ENCODE peak calls at places on chromosome 22, in nine cellular contexts. One of them, this sample, is unnamed.

GRCh38 chr22:27241430-27242110 is 560.0 kb downstream of the MN1 start:
- DNase-seq in PC-9: no peak
- DNase-seq in epithelial cell of proximal tubule: no peak
- DNase-seq in astrocyte of the spinal cord: peak
- DNase-seq in BJ: no peak
- DNase-seq in fibroblast of lung: peak
- DNase-seq in epithelial cell of esophagus: no peak
- DNase-seq in retinal pigment epithelial cell: peak
- DNase-seq in SJSA1: no peak
- DNase-seq in this sample: no peak

GRCh38 chr22:41975299-41976069 is 6.2 kb downstream of the SEPTIN3 start:
- DNase-seq in PC-9: no peak
- DNase-seq in epithelial cell of proximal tubule: no peak
- DNase-seq in astrocyte of the spinal cord: no peak
- DNase-seq in BJ: no peak
- DNase-seq in fibroblast of lung: no peak
- DNase-seq in epithelial cell of esophagus: no peak
- DNase-seq in retinal pigment epithelial cell: no peak
- DNase-seq in SJSA1: no peak
- DNase-seq in this sample: no peak

GRCh38 chr22:40477683-40478348 is 107.4 kb downstream of the SGSM3 start:
- DNase-seq in PC-9: no peak
- DNase-seq in epithelial cell of proximal tubule: no peak
- DNase-seq in astrocyte of the spinal cord: no peak
- DNase-seq in BJ: no peak
- DNase-seq in fibroblast of lung: peak
- DNase-seq in epithelial cell of esophagus: no peak
- DNase-seq in retinal pigment epithelial cell: no peak
- DNase-seq in SJSA1: no peak
- DNase-seq in this sample: no peak

GRCh38 chr22:47304191-47304831 is 541.9 kb downstream of the TBC1D22A start:
- DNase-seq in PC-9: no peak
- DNase-seq in epithelial cell of proximal tubule: no peak
- DNase-seq in astrocyte of the spinal cord: no peak
- DNase-seq in BJ: no peak
- DNase-seq in fibroblast of lung: no peak
- DNase-seq in epithelial cell of esophagus: no peak
- DNase-seq in retinal pigment epithelial cell: no peak
- DNase-seq in SJSA1: peak
- DNase-seq in this sample: no peak

GRCh38 chr22:17009640-17010291 is 1.7 kb upstream of the GAB4 start:
- DNase-seq in PC-9: no peak
- DNase-seq in epithelial cell of proximal tubule: no peak
- DNase-seq in astrocyte of the spinal cord: no peak
- DNase-seq in BJ: no peak
- DNase-seq in fibroblast of lung: no peak
- DNase-seq in epithelial cell of esophagus: no peak
- DNase-seq in retinal pigment epithelial cell: no peak
- DNase-seq in SJSA1: no peak
- DNase-seq in this sample: no peak

GRCh38 chr22:24501366-24502005 is 6.4 kb downstream of the UPB1 start:
- DNase-seq in PC-9: no peak
- DNase-seq in epithelial cell of proximal tubule: no peak
- DNase-seq in astrocyte of the spinal cord: no peak
- DNase-seq in BJ: no peak
- DNase-seq in fibroblast of lung: no peak
- DNase-seq in epithelial cell of esophagus: no peak
- DNase-seq in retinal pigment epithelial cell: no peak
- DNase-seq in SJSA1: no peak
- DNase-seq in this sample: no peak

GRCh38 chr22:31143537-31143936 is 3.2 kb upstream of the PLA2G3 start:
- DNase-seq in PC-9: no peak
- DNase-seq in epithelial cell of proximal tubule: no peak
- DNase-seq in astrocyte of the spinal cord: no peak
- DNase-seq in BJ: no peak
- DNase-seq in fibroblast of lung: no peak
- DNase-seq in epithelial cell of esophagus: no peak
- DNase-seq in retinal pigment epithelial cell: no peak
- DNase-seq in SJSA1: no peak
- DNase-seq in this sample: no peak

GRCh38 chr22:20175597-20175900 is 24.7 kb upstream of the CCDC188 start:
- DNase-seq in PC-9: no peak
- DNase-seq in epithelial cell of proximal tubule: no peak
- DNase-seq in astrocyte of the spinal cord: no peak
- DNase-seq in BJ: no peak
- DNase-seq in fibroblast of lung: peak
- DNase-seq in epithelial cell of esophagus: no peak
- DNase-seq in retinal pigment epithelial cell: no peak
- DNase-seq in SJSA1: no peak
- DNase-seq in this sample: no peak

GRCh38 chr22:24554316-24555159 is at the start of gene GUCD1:
- DNase-seq in PC-9: peak
- DNase-seq in epithelial cell of proximal tubule: no peak
- DNase-seq in astrocyte of the spinal cord: peak
- DNase-seq in BJ: no peak
- DNase-seq in fibroblast of lung: peak
- DNase-seq in epithelial cell of esophagus: peak
- DNase-seq in retinal pigment epithelial cell: no peak
- DNase-seq in SJSA1: peak
- DNase-seq in this sample: no peak

GRCh38 chr22:32474635-32475427 is at the start of gene FBXO7:
- DNase-seq in PC-9: peak
- DNase-seq in epithelial cell of proximal tubule: peak
- DNase-seq in astrocyte of the spinal cord: peak
- DNase-seq in BJ: peak
- DNase-seq in fibroblast of lung: peak
- DNase-seq in epithelial cell of esophagus: peak
- DNase-seq in retinal pigment epithelial cell: peak
- DNase-seq in SJSA1: peak
- DNase-seq in this sample: peak

GRCh38 chr22:24035296-24035695 is 24.2 kb downstream of the CABIN1 start:
- DNase-seq in PC-9: no peak
- DNase-seq in epithelial cell of proximal tubule: no peak
- DNase-seq in astrocyte of the spinal cord: no peak
- DNase-seq in BJ: no peak
- DNase-seq in fibroblast of lung: no peak
- DNase-seq in epithelial cell of esophagus: no peak
- DNase-seq in retinal pigment epithelial cell: no peak
- DNase-seq in SJSA1: no peak
- DNase-seq in this sample: no peak

GRCh38 chr22:45629469-45630089 is 42.1 kb upstream of the ATXN10 start:
- DNase-seq in PC-9: no peak
- DNase-seq in epithelial cell of proximal tubule: no peak
- DNase-seq in astrocyte of the spinal cord: no peak
- DNase-seq in BJ: no peak
- DNase-seq in fibroblast of lung: no peak
- DNase-seq in epithelial cell of esophagus: no peak
- DNase-seq in retinal pigment epithelial cell: no peak
- DNase-seq in SJSA1: no peak
- DNase-seq in this sample: no peak

GRCh38 chr22:45630436-45630835 is 41.2 kb upstream of the ATXN10 start:
- DNase-seq in PC-9: no peak
- DNase-seq in epithelial cell of proximal tubule: no peak
- DNase-seq in astrocyte of the spinal cord: no peak
- DNase-seq in BJ: no peak
- DNase-seq in fibroblast of lung: no peak
- DNase-seq in epithelial cell of esophagus: no peak
- DNase-seq in retinal pigment epithelial cell: no peak
- DNase-seq in SJSA1: no peak
- DNase-seq in this sample: no peak

GRCh38 chr22:45631839-45632238 is 39.8 kb upstream of the ATXN10 start:
- DNase-seq in PC-9: no peak
- DNase-seq in epithelial cell of proximal tubule: no peak
- DNase-seq in astrocyte of the spinal cord: no peak
- DNase-seq in BJ: no peak
- DNase-seq in fibroblast of lung: no peak
- DNase-seq in epithelial cell of esophagus: no peak
- DNase-seq in retinal pigment epithelial cell: no peak
- DNase-seq in SJSA1: no peak
- DNase-seq in this sample: no peak

GRCh38 chr22:45631140-45631539 is 40.5 kb upstream of the ATXN10 start:
- DNase-seq in PC-9: no peak
- DNase-seq in epithelial cell of proximal tubule: no peak
- DNase-seq in astrocyte of the spinal cord: no peak
- DNase-seq in BJ: no peak
- DNase-seq in fibroblast of lung: no peak
- DNase-seq in epithelial cell of esophagus: no peak
- DNase-seq in retinal pigment epithelial cell: no peak
- DNase-seq in SJSA1: no peak
- DNase-seq in this sample: no peak

DNA sequence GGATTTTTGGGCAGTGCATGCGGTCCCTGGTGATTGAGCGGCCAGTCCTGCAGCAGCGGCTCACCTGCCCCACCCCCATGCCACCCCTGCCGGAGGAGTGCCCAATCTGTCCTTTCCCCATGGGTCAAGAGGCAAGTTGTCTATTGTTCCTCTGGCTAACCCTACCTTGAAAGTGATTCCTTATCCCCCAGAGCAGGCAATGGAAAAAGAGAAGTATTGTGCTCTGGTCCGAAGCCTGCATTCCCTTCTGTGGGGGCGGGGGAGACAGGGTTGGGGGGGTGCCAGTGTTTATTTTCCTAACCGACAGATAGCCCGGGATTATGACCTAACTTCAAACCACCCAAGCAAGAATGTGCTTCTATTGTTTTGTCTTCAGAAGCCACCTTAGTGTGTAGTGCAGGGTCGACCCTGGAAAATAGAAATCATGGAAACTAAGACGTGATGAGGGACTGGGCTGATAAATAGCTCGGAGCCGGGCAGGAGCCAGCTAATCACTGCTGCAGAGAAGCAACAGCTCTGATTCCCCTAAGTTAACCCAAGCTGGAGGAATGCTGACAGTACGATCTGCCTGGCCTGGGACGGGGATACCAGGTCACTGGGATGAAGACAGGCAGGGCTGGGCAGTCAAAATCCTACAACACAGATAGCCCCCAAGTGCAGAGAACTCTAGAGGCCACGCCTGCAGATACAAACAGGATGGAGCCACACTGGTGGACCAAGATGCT is 38.7 kb upstream of the ATXN10 start:
- DNase-seq in PC-9: no peak
- DNase-seq in epithelial cell of proximal tubule: no peak
- DNase-seq in astrocyte of the spinal cord: no peak
- DNase-seq in BJ: no peak
- DNase-seq in fibroblast of lung: peak
- DNase-seq in epithelial cell of esophagus: no peak
- DNase-seq in retinal pigment epithelial cell: no peak
- DNase-seq in SJSA1: peak
- DNase-seq in this sample: no peak
- H3K4me3 ChIP-seq in PC-9: no peak
- H3K4me3 ChIP-seq in epithelial cell of proximal tubule: peak
- H3K4me3 ChIP-seq in astrocyte of the spinal cord: no peak
- H3K4me3 ChIP-seq in BJ: no peak
- H3K4me3 ChIP-seq in fibroblast of lung: no peak
- H3K4me3 ChIP-seq in epithelial cell of esophagus: no peak
- H3K4me3 ChIP-seq in retinal pigment epithelial cell: peak
- H3K4me3 ChIP-seq in SJSA1: peak
- H3K4me3 ChIP-seq in this sample: no peak

DNA sequence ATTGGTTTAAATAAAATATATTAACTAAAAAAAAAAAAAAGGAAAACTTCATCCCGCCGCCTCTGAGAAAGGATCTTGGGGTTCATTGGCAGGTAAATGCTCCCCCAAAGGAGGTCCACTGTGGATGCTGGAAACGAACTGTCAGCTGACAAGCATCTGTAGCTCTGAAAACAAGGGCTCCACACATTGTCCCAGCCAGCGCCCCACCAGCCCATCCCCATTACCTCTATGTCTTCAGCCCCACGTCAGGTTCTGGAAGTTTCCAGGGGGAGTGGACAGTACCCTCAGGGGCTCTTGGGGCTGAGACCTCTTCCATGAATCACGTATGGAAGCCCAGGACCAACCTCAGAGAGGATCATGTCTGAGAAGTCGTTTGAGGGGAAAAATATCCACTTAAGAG is 66.4 kb upstream of the WNT7B start:
- DNase-seq in PC-9: no peak
- DNase-seq in epithelial cell of proximal tubule: no peak
- DNase-seq in astrocyte of the spinal cord: no peak
- DNase-seq in BJ: no peak
- DNase-seq in fibroblast of lung: no peak
- DNase-seq in epithelial cell of esophagus: no peak
- DNase-seq in retinal pigment epithelial cell: no peak
- DNase-seq in SJSA1: no peak
- DNase-seq in this sample: no peak
- H3K4me3 ChIP-seq in PC-9: no peak
- H3K4me3 ChIP-seq in epithelial cell of proximal tubule: peak
- H3K4me3 ChIP-seq in astrocyte of the spinal cord: no peak
- H3K4me3 ChIP-seq in BJ: peak
- H3K4me3 ChIP-seq in fibroblast of lung: peak
- H3K4me3 ChIP-seq in epithelial cell of esophagus: peak
- H3K4me3 ChIP-seq in retinal pigment epithelial cell: no peak
- H3K4me3 ChIP-seq in SJSA1: no peak
- H3K4me3 ChIP-seq in this sample: no peak

DNA sequence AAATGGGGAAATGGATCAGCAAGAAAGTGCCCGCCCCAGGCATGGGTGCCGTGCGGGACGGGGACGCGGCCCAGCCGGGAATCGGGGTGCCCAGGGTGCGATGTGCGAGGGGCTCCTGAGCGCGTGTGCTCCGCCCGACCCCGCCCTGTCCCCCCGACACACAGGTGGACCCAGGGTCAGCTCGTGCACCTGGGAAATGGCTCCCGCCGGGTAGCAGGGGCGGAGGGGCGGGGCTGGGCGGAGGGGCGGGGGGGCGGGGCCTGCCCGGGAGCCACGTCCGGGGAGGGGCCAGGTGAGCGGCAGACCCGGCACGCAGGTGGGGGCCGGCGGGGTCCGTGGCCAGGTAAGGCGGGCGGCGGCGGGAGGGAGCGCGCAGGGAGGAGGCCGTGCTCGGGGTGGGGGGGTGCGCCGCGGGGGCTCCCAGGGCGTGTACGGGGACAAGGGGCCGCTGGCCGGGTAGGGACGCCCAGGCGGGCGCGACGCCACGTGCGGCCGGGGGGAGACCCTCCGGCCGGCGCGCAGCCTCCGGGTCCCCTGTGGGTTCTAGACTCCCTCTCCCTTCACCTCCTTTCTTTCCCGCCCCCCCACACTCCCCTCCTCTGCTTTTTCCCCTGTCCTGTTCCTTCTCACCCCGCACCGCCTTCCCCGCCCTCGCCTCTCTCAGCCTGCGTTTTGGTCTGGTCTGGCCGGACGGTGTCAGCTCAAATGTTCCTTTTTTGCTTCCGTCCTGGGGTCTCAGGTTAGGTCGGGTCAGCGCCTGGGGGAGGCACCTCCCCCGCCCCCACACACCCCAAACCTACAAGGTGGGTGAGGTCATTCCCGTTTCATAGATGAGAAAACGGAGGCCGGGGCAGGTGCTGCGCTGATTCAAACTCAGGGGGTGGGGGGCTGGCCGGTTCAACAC is at the start of gene ARHGAP8:
- DNase-seq in PC-9: peak
- DNase-seq in epithelial cell of proximal tubule: no peak
- DNase-seq in astrocyte of the spinal cord: no peak
- DNase-seq in BJ: no peak
- DNase-seq in fibroblast of lung: no peak
- DNase-seq in epithelial cell of esophagus: peak
- DNase-seq in retinal pigment epithelial cell: no peak
- DNase-seq in SJSA1: no peak
- DNase-seq in this sample: no peak
- H3K4me3 ChIP-seq in PC-9: peak
- H3K4me3 ChIP-seq in epithelial cell of proximal tubule: peak
- H3K4me3 ChIP-seq in astrocyte of the spinal cord: no peak
- H3K4me3 ChIP-seq in BJ: no peak
- H3K4me3 ChIP-seq in fibroblast of lung: no peak
- H3K4me3 ChIP-seq in epithelial cell of esophagus: peak
- H3K4me3 ChIP-seq in retinal pigment epithelial cell: peak
- H3K4me3 ChIP-seq in SJSA1: no peak
- H3K4me3 ChIP-seq in this sample: no peak

GRCh38 chr22:28887725-28888459 is 4.5 kb downstream of the ZNRF3 start:
- DNase-seq in PC-9: no peak
- DNase-seq in epithelial cell of proximal tubule: no peak
- DNase-seq in astrocyte of the spinal cord: no peak
- DNase-seq in BJ: no peak
- DNase-seq in fibroblast of lung: no peak
- DNase-seq in epithelial cell of esophagus: no peak
- DNase-seq in retinal pigment epithelial cell: no peak
- DNase-seq in SJSA1: no peak
- DNase-seq in this sample: no peak
- H3K4me3 ChIP-seq in PC-9: no peak
- H3K4me3 ChIP-seq in epithelial cell of proximal tubule: no peak
- H3K4me3 ChIP-seq in astrocyte of the spinal cord: no peak
- H3K4me3 ChIP-seq in BJ: no peak
- H3K4me3 ChIP-seq in fibroblast of lung: no peak
- H3K4me3 ChIP-seq in epithelial cell of esophagus: no peak
- H3K4me3 ChIP-seq in retinal pigment epithelial cell: no peak
- H3K4me3 ChIP-seq in SJSA1: no peak
- H3K4me3 ChIP-seq in this sample: no peak